ENCODE peak calls at places on chromosome 22, in seven cellular contexts. One of them, this sample, is unnamed. For H3K4me1, the result is how much of the 10 kb centered on the place peaks cover.

GRCh38 chr22:39635719-39636118 is 65.2 kb downstream of the CACNA1I start:
- DNase-seq in GM23248: peak
- DNase-seq in mesenchymal stem cell: no peak
- DNase-seq in neural progenitor cell: peak
- DNase-seq in DND-41: no peak
- DNase-seq in neuronal stem cell: no peak
- DNase-seq in MM.1S: no peak
- DNase-seq in this sample: no peak

GRCh38 chr22:38262051-38262795 is 10.6 kb downstream of the TMEM184B start:
- DNase-seq in GM23248: peak
- DNase-seq in mesenchymal stem cell: no peak
- DNase-seq in neural progenitor cell: peak
- DNase-seq in DND-41: peak
- DNase-seq in neuronal stem cell: no peak
- DNase-seq in MM.1S: peak
- DNase-seq in this sample: peak

GRCh38 chr22:43843783-43844530 is 18.4 kb downstream of the SULT4A1 start:
- DNase-seq in GM23248: no peak
- DNase-seq in mesenchymal stem cell: no peak
- DNase-seq in neural progenitor cell: no peak
- DNase-seq in DND-41: no peak
- DNase-seq in neuronal stem cell: no peak
- DNase-seq in MM.1S: no peak
- DNase-seq in this sample: no peak

GRCh38 chr22:38826386-38826785 is 17.4 kb downstream of the NPTXR start:
- DNase-seq in GM23248: no peak
- DNase-seq in mesenchymal stem cell: no peak
- DNase-seq in neural progenitor cell: no peak
- DNase-seq in DND-41: no peak
- DNase-seq in neuronal stem cell: no peak
- DNase-seq in MM.1S: no peak
- DNase-seq in this sample: no peak

GRCh38 chr22:21672107-21672629 is 6.4 kb downstream of the PPIL2 start:
- DNase-seq in GM23248: no peak
- DNase-seq in mesenchymal stem cell: no peak
- DNase-seq in neural progenitor cell: no peak
- DNase-seq in DND-41: no peak
- DNase-seq in neuronal stem cell: no peak
- DNase-seq in MM.1S: no peak
- DNase-seq in this sample: no peak

GRCh38 chr22:38850941-38851849 is 7.4 kb upstream of the NPTXR start:
- DNase-seq in GM23248: peak
- DNase-seq in mesenchymal stem cell: peak
- DNase-seq in neural progenitor cell: no peak
- DNase-seq in DND-41: no peak
- DNase-seq in neuronal stem cell: no peak
- DNase-seq in MM.1S: no peak
- DNase-seq in this sample: peak

GRCh38 chr22:40720538-40721256 is 41.4 kb downstream of the MCHR1 start:
- DNase-seq in GM23248: peak
- DNase-seq in mesenchymal stem cell: peak
- DNase-seq in neural progenitor cell: no peak
- DNase-seq in DND-41: no peak
- DNase-seq in neuronal stem cell: no peak
- DNase-seq in MM.1S: no peak
- DNase-seq in this sample: peak

GRCh38 chr22:24067587-24068376 is 56.7 kb downstream of the CABIN1 start:
- DNase-seq in GM23248: no peak
- DNase-seq in mesenchymal stem cell: no peak
- DNase-seq in neural progenitor cell: no peak
- DNase-seq in DND-41: no peak
- DNase-seq in neuronal stem cell: no peak
- DNase-seq in MM.1S: no peak
- DNase-seq in this sample: no peak

GRCh38 chr22:44211256-44211945 is 30.7 kb downstream of the PARVG start:
- DNase-seq in GM23248: peak
- DNase-seq in mesenchymal stem cell: no peak
- DNase-seq in neural progenitor cell: no peak
- DNase-seq in DND-41: no peak
- DNase-seq in neuronal stem cell: no peak
- DNase-seq in MM.1S: no peak
- DNase-seq in this sample: no peak

GRCh38 chr22:23565288-23565941 is 14.7 kb downstream of the IGLL1 start:
- DNase-seq in GM23248: no peak
- DNase-seq in mesenchymal stem cell: peak
- DNase-seq in neural progenitor cell: peak
- DNase-seq in DND-41: peak
- DNase-seq in neuronal stem cell: peak
- DNase-seq in MM.1S: no peak
- DNase-seq in this sample: no peak

GRCh38 chr22:20748820-20749428 is 25.0 kb upstream of the SERPIND1 start:
- DNase-seq in GM23248: peak
- DNase-seq in mesenchymal stem cell: no peak
- DNase-seq in neural progenitor cell: no peak
- DNase-seq in DND-41: no peak
- DNase-seq in neuronal stem cell: no peak
- DNase-seq in MM.1S: peak
- DNase-seq in this sample: peak

GRCh38 chr22:37998543-37998942 is 14.2 kb upstream of the SOX10 start:
- DNase-seq in GM23248: no peak
- DNase-seq in mesenchymal stem cell: no peak
- DNase-seq in neural progenitor cell: no peak
- DNase-seq in DND-41: no peak
- DNase-seq in neuronal stem cell: no peak
- DNase-seq in MM.1S: no peak
- DNase-seq in this sample: peak

GRCh38 chr22:20973634-20974286 is 6.7 kb downstream of the AIFM3 start:
- DNase-seq in GM23248: no peak
- DNase-seq in mesenchymal stem cell: no peak
- DNase-seq in neural progenitor cell: no peak
- DNase-seq in DND-41: no peak
- DNase-seq in neuronal stem cell: no peak
- DNase-seq in MM.1S: no peak
- DNase-seq in this sample: no peak

GRCh38 chr22:26553056-26553752 is 36.7 kb downstream of the TPST2 start:
- DNase-seq in GM23248: peak
- DNase-seq in mesenchymal stem cell: peak
- DNase-seq in neural progenitor cell: no peak
- DNase-seq in DND-41: no peak
- DNase-seq in neuronal stem cell: no peak
- DNase-seq in MM.1S: peak
- DNase-seq in this sample: peak

GRCh38 chr22:20156611-20157415 is 6.0 kb upstream of the CCDC188 start:
- DNase-seq in GM23248: peak
- DNase-seq in mesenchymal stem cell: peak
- DNase-seq in neural progenitor cell: peak
- DNase-seq in DND-41: peak
- DNase-seq in neuronal stem cell: peak
- DNase-seq in MM.1S: peak
- DNase-seq in this sample: peak

GRCh38 chr22:35940166-35940565 is 88.5 kb downstream of the RBFOX2 start:
- DNase-seq in GM23248: no peak
- DNase-seq in mesenchymal stem cell: no peak
- DNase-seq in neural progenitor cell: no peak
- DNase-seq in DND-41: no peak
- DNase-seq in neuronal stem cell: no peak
- DNase-seq in MM.1S: no peak
- DNase-seq in this sample: no peak

GRCh38 chr22:40023226-40023925 is 28.6 kb downstream of the FAM83F start:
- DNase-seq in GM23248: no peak
- DNase-seq in mesenchymal stem cell: no peak
- DNase-seq in neural progenitor cell: peak
- DNase-seq in DND-41: no peak
- DNase-seq in neuronal stem cell: no peak
- DNase-seq in MM.1S: no peak
- DNase-seq in this sample: no peak

GRCh38 chr22:23774922-23775436 is 2.3 kb downstream of the MMP11 start:
- DNase-seq in GM23248: peak
- DNase-seq in mesenchymal stem cell: peak
- DNase-seq in neural progenitor cell: peak
- DNase-seq in DND-41: no peak
- DNase-seq in neuronal stem cell: no peak
- DNase-seq in MM.1S: no peak
- DNase-seq in this sample: peak

GRCh38 chr22:27879923-27880322 is 39.1 kb downstream of the PITPNB start:
- DNase-seq in GM23248: peak
- DNase-seq in mesenchymal stem cell: peak
- DNase-seq in neural progenitor cell: peak
- DNase-seq in DND-41: peak
- DNase-seq in neuronal stem cell: no peak
- DNase-seq in MM.1S: peak
- DNase-seq in this sample: peak

GRCh38 chr22:40703731-40704130 is 24.4 kb downstream of the MCHR1 start:
- DNase-seq in GM23248: no peak
- DNase-seq in mesenchymal stem cell: no peak
- DNase-seq in neural progenitor cell: no peak
- DNase-seq in DND-41: no peak
- DNase-seq in neuronal stem cell: no peak
- DNase-seq in MM.1S: no peak
- DNase-seq in this sample: no peak

GRCh38 chr22:38397189-38398097 is 57.6 kb downstream of the KCNJ4 start:
- DNase-seq in GM23248: peak
- DNase-seq in mesenchymal stem cell: peak
- DNase-seq in neural progenitor cell: peak
- DNase-seq in DND-41: no peak
- DNase-seq in neuronal stem cell: peak
- DNase-seq in MM.1S: peak
- DNase-seq in this sample: peak

GRCh38 chr22:44393066-44393465 is 80.3 kb upstream of the SHISAL1 start:
- DNase-seq in GM23248: no peak
- DNase-seq in mesenchymal stem cell: no peak
- DNase-seq in neural progenitor cell: no peak
- DNase-seq in DND-41: no peak
- DNase-seq in neuronal stem cell: no peak
- DNase-seq in MM.1S: no peak
- DNase-seq in this sample: no peak

GRCh38 chr22:39800790-39801540 is 92.6 kb downstream of the ENTHD1 start:
- DNase-seq in GM23248: no peak
- DNase-seq in mesenchymal stem cell: no peak
- DNase-seq in neural progenitor cell: no peak
- DNase-seq in DND-41: no peak
- DNase-seq in neuronal stem cell: no peak
- DNase-seq in MM.1S: no peak
- DNase-seq in this sample: no peak

GRCh38 chr22:48333816-48334735 is 1493.6 kb downstream of the BRD1 start:
- DNase-seq in GM23248: no peak
- DNase-seq in mesenchymal stem cell: no peak
- DNase-seq in neural progenitor cell: no peak
- DNase-seq in DND-41: no peak
- DNase-seq in neuronal stem cell: no peak
- DNase-seq in MM.1S: no peak
- DNase-seq in this sample: no peak
- H3K4me3 ChIP-seq in GM23248: no peak
- H3K4me3 ChIP-seq in mesenchymal stem cell: no peak
- H3K4me3 ChIP-seq in neural progenitor cell: no peak
- H3K4me3 ChIP-seq in DND-41: no peak
- H3K4me3 ChIP-seq in neuronal stem cell: no peak
- H3K4me3 ChIP-seq in MM.1S: no peak
- H3K4me3 ChIP-seq in this sample: no peak

GRCh38 chr22:31341386-31342088 is 4.6 kb downstream of the PATZ1 start:
- DNase-seq in GM23248: no peak
- DNase-seq in mesenchymal stem cell: no peak
- DNase-seq in neural progenitor cell: no peak
- DNase-seq in DND-41: no peak
- DNase-seq in neuronal stem cell: no peak
- DNase-seq in MM.1S: no peak
- DNase-seq in this sample: no peak
- H3K4me1 ChIP-seq in GM23248: under half
- H3K4me1 ChIP-seq in mesenchymal stem cell: under half
- H3K4me1 ChIP-seq in neural progenitor cell: half or more
- H3K4me1 ChIP-seq in DND-41: half or more
- H3K4me1 ChIP-seq in neuronal stem cell: under half
- H3K4me1 ChIP-seq in MM.1S: under half
- H3K4me1 ChIP-seq in this sample: under half

DNA sequence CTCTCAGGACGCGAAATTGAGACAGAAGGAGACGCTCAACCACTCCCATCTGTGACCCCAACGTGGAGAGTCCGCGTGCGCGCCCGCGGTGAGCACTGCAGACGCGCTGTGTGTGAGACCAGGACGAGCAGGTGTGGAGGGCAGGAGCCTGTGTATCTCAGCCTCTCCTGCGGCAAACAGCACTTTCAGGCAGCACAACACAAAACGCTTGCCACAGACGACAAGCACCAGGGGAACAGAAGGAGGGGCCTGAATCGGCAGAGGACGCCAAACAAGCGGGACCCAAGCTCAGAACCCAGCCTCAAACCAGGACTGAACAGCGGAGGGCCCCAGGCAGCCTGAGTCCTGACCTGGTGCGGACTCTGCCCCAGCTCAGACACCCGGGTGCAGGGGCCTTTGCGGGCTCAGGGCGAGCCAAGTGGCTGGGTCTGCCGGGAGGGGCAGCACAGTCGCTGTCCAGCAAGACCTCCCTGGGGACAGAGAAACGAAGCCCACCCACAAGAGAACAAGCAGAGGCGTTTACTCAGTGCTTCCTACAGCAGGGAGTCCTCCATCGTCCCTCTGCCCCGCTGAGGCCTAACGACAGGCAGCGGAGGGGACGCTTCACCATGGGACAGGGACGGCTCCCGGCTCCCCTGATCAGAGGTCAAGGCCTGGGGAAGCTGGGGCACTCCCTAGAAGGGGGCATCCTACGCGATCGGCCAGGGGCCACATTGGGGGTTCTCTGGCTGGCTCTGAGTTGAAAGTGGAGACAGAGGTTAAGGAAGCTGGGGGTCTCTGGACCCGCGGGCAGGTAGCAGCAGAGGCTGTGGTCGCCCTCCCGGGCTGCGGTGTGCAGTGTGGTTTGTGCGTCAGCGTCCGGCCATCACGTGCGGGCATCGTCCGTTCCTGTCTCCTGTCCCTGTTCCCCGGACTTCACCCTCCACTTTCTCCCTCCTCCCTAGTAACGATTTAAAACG is 560.8 kb downstream of the BRD1 start:
- DNase-seq in GM23248: no peak
- DNase-seq in mesenchymal stem cell: no peak
- DNase-seq in neural progenitor cell: peak
- DNase-seq in DND-41: no peak
- DNase-seq in neuronal stem cell: no peak
- DNase-seq in MM.1S: peak
- DNase-seq in this sample: no peak
- H2AFZ ChIP-seq in GM23248: no peak
- H2AFZ ChIP-seq in mesenchymal stem cell: no peak
- H2AFZ ChIP-seq in neural progenitor cell: no peak
- H2AFZ ChIP-seq in DND-41: no peak
- H2AFZ ChIP-seq in neuronal stem cell: no peak
- H2AFZ ChIP-seq in MM.1S: no peak
- H2AFZ ChIP-seq in this sample: no peak

DNA sequence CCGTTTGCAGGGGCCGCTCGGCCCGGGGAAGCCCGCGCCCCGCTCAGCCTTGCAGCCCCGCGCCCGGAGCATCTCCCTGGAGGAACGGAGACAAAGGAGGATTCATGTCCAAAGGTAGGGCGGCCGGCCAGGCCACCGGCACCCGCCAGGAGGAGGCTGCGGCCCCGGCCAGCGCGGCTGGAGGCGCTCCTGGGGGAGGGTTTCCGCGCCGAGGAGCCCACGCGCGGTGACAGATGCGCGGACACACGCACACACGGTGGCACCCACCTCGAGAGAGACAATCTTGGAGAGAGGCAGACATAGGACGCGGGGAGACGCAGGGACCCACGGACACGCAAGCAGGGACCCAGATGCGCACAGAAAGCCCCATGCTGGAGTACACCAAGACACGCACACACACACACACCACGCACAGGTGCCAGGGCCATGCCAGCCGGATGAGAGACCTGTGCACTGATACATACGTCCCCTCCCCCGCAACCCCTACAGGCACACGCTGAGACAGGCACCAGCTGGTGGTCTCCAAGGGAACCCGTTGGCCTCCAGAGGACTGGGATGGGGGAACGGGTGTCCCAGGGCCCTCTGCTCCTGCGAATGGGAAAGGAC is 7.8 kb downstream of the SEPTIN3 start:
- DNase-seq in GM23248: peak
- DNase-seq in mesenchymal stem cell: no peak
- DNase-seq in neural progenitor cell: peak
- DNase-seq in DND-41: peak
- DNase-seq in neuronal stem cell: no peak
- DNase-seq in MM.1S: no peak
- DNase-seq in this sample: no peak
- H3K4me3 ChIP-seq in GM23248: no peak
- H3K4me3 ChIP-seq in mesenchymal stem cell: peak
- H3K4me3 ChIP-seq in neural progenitor cell: peak
- H3K4me3 ChIP-seq in DND-41: no peak
- H3K4me3 ChIP-seq in neuronal stem cell: peak
- H3K4me3 ChIP-seq in MM.1S: peak
- H3K4me3 ChIP-seq in this sample: no peak

This sample was measured in fibroblast of lung.